ENCODE peak calls at places on chromosomes 16 and 17, in eight cellular contexts. One of them, this sample, is unnamed.

GRCh38 chr17:76753061-76753961 is 15.4 kb downstream of the MFSD11 start:
- DNase-seq in adrenal gland: no peak
- DNase-seq in colonic mucosa: no peak
- DNase-seq in upper lobe of right lung: no peak
- DNase-seq in uterus: no peak
- DNase-seq in A549: no peak
- DNase-seq in ovary: no peak
- DNase-seq in left ventricle myocardium inferior: no peak
- DNase-seq in this sample: no peak

GRCh38 chr17:80327518-80327917 is 66.9 kb downstream of the RNF213 start:
- DNase-seq in adrenal gland: peak
- DNase-seq in colonic mucosa: no peak
- DNase-seq in upper lobe of right lung: peak
- DNase-seq in uterus: no peak
- DNase-seq in A549: no peak
- DNase-seq in ovary: no peak
- DNase-seq in left ventricle myocardium inferior: no peak
- DNase-seq in this sample: no peak

GRCh38 chr16:8678068-8678927 is 3.9 kb downstream of the ABAT start:
- DNase-seq in adrenal gland: no peak
- DNase-seq in colonic mucosa: no peak
- DNase-seq in upper lobe of right lung: no peak
- DNase-seq in uterus: no peak
- DNase-seq in A549: peak
- DNase-seq in ovary: no peak
- DNase-seq in left ventricle myocardium inferior: no peak
- DNase-seq in this sample: no peak

GRCh38 chr17:38447502-38448095 is 19.3 kb downstream of the ARHGAP23 start:
- DNase-seq in adrenal gland: no peak
- DNase-seq in colonic mucosa: no peak
- DNase-seq in upper lobe of right lung: no peak
- DNase-seq in uterus: no peak
- DNase-seq in A549: no peak
- DNase-seq in ovary: no peak
- DNase-seq in left ventricle myocardium inferior: no peak
- DNase-seq in this sample: no peak

GRCh38 chr16:15057755-15058417 is 2.0 kb upstream of the NTAN1 start:
- DNase-seq in adrenal gland: no peak
- DNase-seq in colonic mucosa: peak
- DNase-seq in upper lobe of right lung: no peak
- DNase-seq in uterus: no peak
- DNase-seq in A549: no peak
- DNase-seq in ovary: no peak
- DNase-seq in left ventricle myocardium inferior: no peak
- DNase-seq in this sample: no peak

GRCh38 chr16:21302898-21303528 is 24.9 kb upstream of the CRYM start:
- DNase-seq in adrenal gland: no peak
- DNase-seq in colonic mucosa: peak
- DNase-seq in upper lobe of right lung: no peak
- DNase-seq in uterus: no peak
- DNase-seq in A549: peak
- DNase-seq in ovary: no peak
- DNase-seq in left ventricle myocardium inferior: no peak
- DNase-seq in this sample: no peak

GRCh38 chr17:77423589-77424451 is 283.1 kb downstream of the SEC14L1 start:
- DNase-seq in adrenal gland: peak
- DNase-seq in colonic mucosa: peak
- DNase-seq in upper lobe of right lung: no peak
- DNase-seq in uterus: peak
- DNase-seq in A549: peak
- DNase-seq in ovary: peak
- DNase-seq in left ventricle myocardium inferior: peak
- DNase-seq in this sample: peak

GRCh38 chr17:81902023-81902652 is at the start of gene NPB:
- DNase-seq in adrenal gland: no peak
- DNase-seq in colonic mucosa: no peak
- DNase-seq in upper lobe of right lung: peak
- DNase-seq in uterus: no peak
- DNase-seq in A549: no peak
- DNase-seq in ovary: no peak
- DNase-seq in left ventricle myocardium inferior: no peak
- DNase-seq in this sample: no peak

GRCh38 chr17:75712480-75712879 is 8.8 kb upstream of the ITGB4 start:
- DNase-seq in adrenal gland: no peak
- DNase-seq in colonic mucosa: no peak
- DNase-seq in upper lobe of right lung: no peak
- DNase-seq in uterus: no peak
- DNase-seq in A549: no peak
- DNase-seq in ovary: no peak
- DNase-seq in left ventricle myocardium inferior: no peak
- DNase-seq in this sample: no peak

GRCh38 chr16:72811867-72812266 is 236.1 kb downstream of the ZFHX3 start:
- DNase-seq in adrenal gland: no peak
- DNase-seq in colonic mucosa: no peak
- DNase-seq in upper lobe of right lung: no peak
- DNase-seq in uterus: no peak
- DNase-seq in A549: no peak
- DNase-seq in ovary: no peak
- DNase-seq in left ventricle myocardium inferior: no peak
- DNase-seq in this sample: no peak

GRCh38 chr17:57561072-57561861 is 183.8 kb downstream of the CCDC182 start:
- DNase-seq in adrenal gland: no peak
- DNase-seq in colonic mucosa: no peak
- DNase-seq in upper lobe of right lung: no peak
- DNase-seq in uterus: no peak
- DNase-seq in A549: no peak
- DNase-seq in ovary: no peak
- DNase-seq in left ventricle myocardium inferior: no peak
- DNase-seq in this sample: no peak

GRCh38 chr16:88655733-88656281 is 5.0 kb upstream of the CYBA start:
- DNase-seq in adrenal gland: no peak
- DNase-seq in colonic mucosa: no peak
- DNase-seq in upper lobe of right lung: no peak
- DNase-seq in uterus: no peak
- DNase-seq in A549: no peak
- DNase-seq in ovary: no peak
- DNase-seq in left ventricle myocardium inferior: no peak
- DNase-seq in this sample: no peak

GRCh38 chr16:84331998-84332780 is 36.1 kb upstream of the ATP2C2 start:
- DNase-seq in adrenal gland: no peak
- DNase-seq in colonic mucosa: no peak
- DNase-seq in upper lobe of right lung: peak
- DNase-seq in uterus: no peak
- DNase-seq in A549: no peak
- DNase-seq in ovary: no peak
- DNase-seq in left ventricle myocardium inferior: no peak
- DNase-seq in this sample: no peak

GRCh38 chr17:31391496-31391949 is at the start of gene RAB11FIP4:
- DNase-seq in adrenal gland: no peak
- DNase-seq in colonic mucosa: no peak
- DNase-seq in upper lobe of right lung: no peak
- DNase-seq in uterus: no peak
- DNase-seq in A549: no peak
- DNase-seq in ovary: peak
- DNase-seq in left ventricle myocardium inferior: no peak
- DNase-seq in this sample: peak

GRCh38 chr16:4734730-4735575 is 616 bp downstream of the DNAAF8 start:
- DNase-seq in adrenal gland: peak
- DNase-seq in colonic mucosa: peak
- DNase-seq in upper lobe of right lung: peak
- DNase-seq in uterus: peak
- DNase-seq in A549: peak
- DNase-seq in ovary: peak
- DNase-seq in left ventricle myocardium inferior: peak
- DNase-seq in this sample: peak

GRCh38 chr17:62704381-62704971 is 77.0 kb downstream of the MRC2 start:
- DNase-seq in adrenal gland: no peak
- DNase-seq in colonic mucosa: peak
- DNase-seq in upper lobe of right lung: peak
- DNase-seq in uterus: peak
- DNase-seq in A549: peak
- DNase-seq in ovary: peak
- DNase-seq in left ventricle myocardium inferior: no peak
- DNase-seq in this sample: no peak

GRCh38 chr17:80476877-80477646 is 655 bp upstream of the NPTX1 start:
- DNase-seq in adrenal gland: no peak
- DNase-seq in colonic mucosa: no peak
- DNase-seq in upper lobe of right lung: no peak
- DNase-seq in uterus: no peak
- DNase-seq in A549: peak
- DNase-seq in ovary: no peak
- DNase-seq in left ventricle myocardium inferior: no peak
- DNase-seq in this sample: no peak

GRCh38 chr17:57898487-57899311 is 48.9 kb upstream of the MRPS23 start:
- DNase-seq in adrenal gland: peak
- DNase-seq in colonic mucosa: no peak
- DNase-seq in upper lobe of right lung: peak
- DNase-seq in uterus: no peak
- DNase-seq in A549: no peak
- DNase-seq in ovary: peak
- DNase-seq in left ventricle myocardium inferior: peak
- DNase-seq in this sample: no peak

GRCh38 chr17:65459667-65460415 is 101.6 kb downstream of the AXIN2 start:
- DNase-seq in adrenal gland: no peak
- DNase-seq in colonic mucosa: no peak
- DNase-seq in upper lobe of right lung: no peak
- DNase-seq in uterus: no peak
- DNase-seq in A549: no peak
- DNase-seq in ovary: no peak
- DNase-seq in left ventricle myocardium inferior: no peak
- DNase-seq in this sample: no peak

GRCh38 chr16:85136705-85137322 is 24.5 kb upstream of the CIBAR2 start:
- DNase-seq in adrenal gland: peak
- DNase-seq in colonic mucosa: peak
- DNase-seq in upper lobe of right lung: peak
- DNase-seq in uterus: peak
- DNase-seq in A549: peak
- DNase-seq in ovary: peak
- DNase-seq in left ventricle myocardium inferior: peak
- DNase-seq in this sample: peak

GRCh38 chr16:64417711-64418227 is 704.1 kb downstream of the CDH11 start:
- DNase-seq in adrenal gland: no peak
- DNase-seq in colonic mucosa: no peak
- DNase-seq in upper lobe of right lung: no peak
- DNase-seq in uterus: no peak
- DNase-seq in A549: no peak
- DNase-seq in ovary: no peak
- DNase-seq in left ventricle myocardium inferior: no peak
- DNase-seq in this sample: no peak

GRCh38 chr16:87133966-87134945 is 182.9 kb downstream of the C16orf95 start:
- DNase-seq in adrenal gland: no peak
- DNase-seq in colonic mucosa: no peak
- DNase-seq in upper lobe of right lung: peak
- DNase-seq in uterus: no peak
- DNase-seq in A549: no peak
- DNase-seq in ovary: no peak
- DNase-seq in left ventricle myocardium inferior: no peak
- DNase-seq in this sample: no peak
- H3K27ac ChIP-seq in adrenal gland: no peak
- H3K27ac ChIP-seq in colonic mucosa: no peak
- H3K27ac ChIP-seq in upper lobe of right lung: no peak
- H3K27ac ChIP-seq in uterus: no peak
- H3K27ac ChIP-seq in A549: no peak
- H3K27ac ChIP-seq in ovary: no peak
- H3K27ac ChIP-seq in left ventricle myocardium inferior: no peak
- H3K27ac ChIP-seq in this sample: no peak

GRCh38 chr16:29826342-29826695 is 6.1 kb downstream of the MVP start:
- DNase-seq in adrenal gland: no peak
- DNase-seq in colonic mucosa: no peak
- DNase-seq in upper lobe of right lung: no peak
- DNase-seq in uterus: no peak
- DNase-seq in A549: no peak
- DNase-seq in ovary: no peak
- DNase-seq in left ventricle myocardium inferior: no peak
- DNase-seq in this sample: no peak
- H3K4me3 ChIP-seq in adrenal gland: peak
- H3K4me3 ChIP-seq in colonic mucosa: no peak
- H3K4me3 ChIP-seq in upper lobe of right lung: no peak
- H3K4me3 ChIP-seq in uterus: no peak
- H3K4me3 ChIP-seq in A549: no peak
- H3K4me3 ChIP-seq in ovary: no peak
- H3K4me3 ChIP-seq in left ventricle myocardium inferior: no peak
- H3K4me3 ChIP-seq in this sample: no peak

GRCh38 chr17:5110816-5111215 is 862 bp downstream of the ZNF232 start:
- DNase-seq in adrenal gland: no peak
- DNase-seq in colonic mucosa: no peak
- DNase-seq in upper lobe of right lung: no peak
- DNase-seq in uterus: no peak
- DNase-seq in A549: no peak
- DNase-seq in ovary: no peak
- DNase-seq in left ventricle myocardium inferior: no peak
- DNase-seq in this sample: no peak

GRCh38 chr17:5115673-5116651 is at the start of gene USP6:
- DNase-seq in adrenal gland: no peak
- DNase-seq in colonic mucosa: no peak
- DNase-seq in upper lobe of right lung: peak
- DNase-seq in uterus: no peak
- DNase-seq in A549: no peak
- DNase-seq in ovary: no peak
- DNase-seq in left ventricle myocardium inferior: no peak
- DNase-seq in this sample: no peak

DNA sequence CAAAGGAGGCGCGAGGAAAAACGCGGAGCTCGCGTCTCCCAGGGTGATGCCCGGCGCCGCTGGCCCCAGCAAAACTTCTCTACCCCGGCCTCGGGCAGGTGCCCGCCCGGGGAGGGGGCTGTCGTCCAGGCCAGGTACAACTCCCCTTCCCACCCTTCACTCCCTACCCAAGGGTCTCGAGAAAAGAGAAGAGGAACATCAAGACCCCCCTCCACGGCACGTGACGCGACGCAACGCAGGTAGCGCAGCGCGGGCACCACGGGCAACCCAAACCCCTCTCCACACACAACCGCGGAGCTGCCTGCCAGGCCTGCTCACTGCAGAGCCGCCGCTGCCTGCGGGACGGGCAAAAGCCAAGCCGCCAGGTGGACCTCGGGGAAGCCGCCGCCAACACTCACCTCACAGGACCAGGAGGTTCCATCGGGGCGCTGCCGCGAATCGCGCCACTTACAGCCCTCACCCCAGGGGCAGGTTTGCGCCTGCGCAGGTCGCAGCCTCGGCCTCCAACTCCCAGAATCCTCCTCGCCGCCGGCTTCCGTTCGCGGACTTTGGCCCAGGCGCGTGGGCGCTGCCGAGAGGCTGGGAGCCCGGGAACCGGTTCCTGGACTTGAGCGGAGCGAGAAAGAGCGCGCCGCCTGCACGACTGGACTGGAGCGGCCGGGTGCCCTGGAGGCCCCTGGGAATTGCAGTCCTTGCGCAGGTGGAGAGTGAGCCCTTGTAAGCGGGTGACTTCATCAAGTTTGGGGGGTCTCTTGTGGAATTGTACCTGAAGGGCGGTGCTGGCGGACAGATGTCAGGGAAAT is at the start of gene ZNF232:
- DNase-seq in adrenal gland: peak
- DNase-seq in colonic mucosa: peak
- DNase-seq in upper lobe of right lung: peak
- DNase-seq in uterus: peak
- DNase-seq in A549: peak
- DNase-seq in ovary: peak
- DNase-seq in left ventricle myocardium inferior: peak
- DNase-seq in this sample: peak
- TF ChIP-seq CTCF in adrenal gland: no peak
- TF ChIP-seq CTCF in colonic mucosa: no peak
- TF ChIP-seq CTCF in upper lobe of right lung: no peak
- TF ChIP-seq CTCF in uterus: peak
- TF ChIP-seq CTCF in A549: no peak
- TF ChIP-seq CTCF in ovary: no peak
- TF ChIP-seq CTCF in left ventricle myocardium inferior: no peak
- TF ChIP-seq CTCF in this sample: no peak

GRCh38 chr17:19470529-19471261 is 59.7 kb downstream of the RNF112 start:
- DNase-seq in adrenal gland: no peak
- DNase-seq in colonic mucosa: peak
- DNase-seq in upper lobe of right lung: no peak
- DNase-seq in uterus: peak
- DNase-seq in A549: no peak
- DNase-seq in ovary: peak
- DNase-seq in left ventricle myocardium inferior: peak
- DNase-seq in this sample: peak
- H3K27ac ChIP-seq in adrenal gland: no peak
- H3K27ac ChIP-seq in colonic mucosa: peak
- H3K27ac ChIP-seq in upper lobe of right lung: peak
- H3K27ac ChIP-seq in uterus: peak
- H3K27ac ChIP-seq in A549: no peak
- H3K27ac ChIP-seq in ovary: no peak
- H3K27ac ChIP-seq in left ventricle myocardium inferior: peak
- H3K27ac ChIP-seq in this sample: peak